ENCODE peak calls at places on chromosomes 7 and 10, in four cellular contexts. One of them, this sample, is unnamed.

GRCh38 chr7:135001390-135002165 is 15.3 kb downstream of the AGBL3 start:
- DNase-seq in ovary: no peak
- DNase-seq in astrocyte of the spinal cord: no peak
- DNase-seq in SJSA1: no peak
- DNase-seq in this sample: no peak

GRCh38 chr10:6912424-6912823 is 332.3 kb upstream of the PRKCQ start:
- DNase-seq in SJSA1: no peak
- DNase-seq in astrocyte of the spinal cord: no peak
- DNase-seq in ovary: no peak
- DNase-seq in this sample: no peak

GRCh38 chr7:118762451-118762850 is 537.9 kb downstream of the ANKRD7 start:
- DNase-seq in ovary: no peak
- DNase-seq in astrocyte of the spinal cord: no peak
- DNase-seq in SJSA1: no peak
- DNase-seq in this sample: no peak

GRCh38 chr10:102309916-102310315 is 64.6 kb downstream of the GBF1 start:
- DNase-seq in astrocyte of the spinal cord: no peak
- DNase-seq in ovary: no peak
- DNase-seq in SJSA1: peak; percentile 13
- DNase-seq in this sample: no peak

GRCh38 chr7:81516898-81517297 is 252.9 kb downstream of the HGF start:
- DNase-seq in astrocyte of the spinal cord: no peak
- DNase-seq in ovary: no peak
- DNase-seq in SJSA1: no peak
- DNase-seq in this sample: no peak

GRCh38 chr7:132130497-132130896 is 445.8 kb downstream of the PLXNA4 start:
- DNase-seq in astrocyte of the spinal cord: peak; percentile 67
- DNase-seq in ovary: no peak
- DNase-seq in SJSA1: no peak
- DNase-seq in this sample: no peak

GRCh38 chr7:70694357-70694908 is 437.5 kb upstream of the GALNT17 start:
- DNase-seq in astrocyte of the spinal cord: peak; percentile 37
- DNase-seq in SJSA1: no peak
- DNase-seq in ovary: peak; percentile 60
- DNase-seq in this sample: no peak

GRCh38 chr10:43041422-43042342 is 35.2 kb upstream of the RET start:
- DNase-seq in ovary: peak; percentile 3
- DNase-seq in SJSA1: no peak
- DNase-seq in astrocyte of the spinal cord: no peak
- DNase-seq in this sample: no peak

GRCh38 chr7:121328508-121329459 is at the start of gene WNT16:
- DNase-seq in SJSA1: no peak
- DNase-seq in ovary: no peak
- DNase-seq in astrocyte of the spinal cord: no peak
- DNase-seq in this sample: no peak

GRCh38 chr10:118840071-118840775 is 85.5 kb upstream of the CACUL1 start:
- DNase-seq in SJSA1: no peak
- DNase-seq in ovary: no peak
- DNase-seq in astrocyte of the spinal cord: no peak
- DNase-seq in this sample: no peak

GRCh38 chr10:88131561-88132139 is 268.2 kb downstream of the PTEN start:
- DNase-seq in astrocyte of the spinal cord: peak; percentile 35
- DNase-seq in ovary: no peak
- DNase-seq in SJSA1: no peak
- DNase-seq in this sample: no peak

GRCh38 chr10:121668336-121669009 is 70.2 kb upstream of the FGFR2 start:
- DNase-seq in ovary: peak; percentile 77
- DNase-seq in SJSA1: no peak
- DNase-seq in astrocyte of the spinal cord: peak; percentile 64
- DNase-seq in this sample: no peak

GRCh38 chr10:100377830-100378229 is 30.8 kb downstream of the SCD start:
- DNase-seq in SJSA1: no peak
- DNase-seq in ovary: no peak
- DNase-seq in astrocyte of the spinal cord: no peak
- DNase-seq in this sample: no peak

GRCh38 chr10:84348431-84348830 is 20.0 kb downstream of the CCSER2 start:
- DNase-seq in SJSA1: peak; percentile 80
- DNase-seq in ovary: no peak
- DNase-seq in astrocyte of the spinal cord: no peak
- DNase-seq in this sample: no peak

GRCh38 chr7:82803411-82803810 is 359.3 kb downstream of the PCLO start:
- DNase-seq in astrocyte of the spinal cord: no peak
- DNase-seq in ovary: no peak
- DNase-seq in SJSA1: no peak
- DNase-seq in this sample: no peak

GRCh38 chr10:3926675-3927525 is 141.9 kb upstream of the KLF6 start:
- DNase-seq in ovary: no peak
- DNase-seq in SJSA1: no peak
- DNase-seq in astrocyte of the spinal cord: no peak
- DNase-seq in this sample: no peak

GRCh38 chr7:151984612-151985011 is 28.4 kb downstream of the GALNTL5 start:
- DNase-seq in ovary: no peak
- DNase-seq in SJSA1: no peak
- DNase-seq in astrocyte of the spinal cord: no peak
- DNase-seq in this sample: no peak

GRCh38 chr7:16801111-16801542 is 3.7 kb downstream of the AGR2 start:
- DNase-seq in SJSA1: peak; percentile 53
- DNase-seq in ovary: no peak
- DNase-seq in astrocyte of the spinal cord: peak; percentile 73
- DNase-seq in this sample: no peak

GRCh38 chr10:125023862-125024495 is 82.1 kb downstream of the ZRANB1 start:
- DNase-seq in ovary: peak; percentile 79
- DNase-seq in astrocyte of the spinal cord: no peak
- DNase-seq in SJSA1: no peak
- DNase-seq in this sample: no peak

GRCh38 chr10:118635674-118636402 is 40.4 kb upstream of the PRLHR start:
- DNase-seq in astrocyte of the spinal cord: no peak
- DNase-seq in SJSA1: no peak
- DNase-seq in ovary: no peak
- DNase-seq in this sample: no peak

GRCh38 chr7:130154501-130155317 is 50.5 kb downstream of the TMEM209 start:
- DNase-seq in ovary: peak; percentile 18
- DNase-seq in astrocyte of the spinal cord: no peak
- DNase-seq in SJSA1: no peak
- DNase-seq in this sample: no peak

GRCh38 chr10:31929260-31929985 is 792 bp upstream of the ARHGAP12 start:
- DNase-seq in ovary: peak; percentile 58
- DNase-seq in astrocyte of the spinal cord: peak; percentile 32
- DNase-seq in SJSA1: no peak
- DNase-seq in this sample: no peak

GRCh38 chr7:40761757-40762342 is 627.0 kb downstream of the SUGCT start:
- DNase-seq in astrocyte of the spinal cord: peak; percentile 27
- DNase-seq in ovary: no peak
- DNase-seq in SJSA1: no peak
- DNase-seq in this sample: no peak

GRCh38 chr7:67348171-67348570 is 351.5 kb downstream of the TYW1 start:
- DNase-seq in ovary: no peak
- DNase-seq in astrocyte of the spinal cord: no peak
- DNase-seq in SJSA1: no peak
- DNase-seq in this sample: no peak

GRCh38 chr7:111437736-111438135 is 124.6 kb downstream of the IMMP2L start:
- DNase-seq in ovary: no peak
- DNase-seq in astrocyte of the spinal cord: no peak
- DNase-seq in SJSA1: no peak
- DNase-seq in this sample: no peak